ENCODE peak calls at places on chromosomes 2 and 18, in nine cellular contexts. I is neural crest cell; L is heart right ventricle; H is thoracic aorta; G is CD4-positive, alpha-beta T cell; M is MM.1S; F is GM12865; O is PC-3; U is adrenal gland. R is an unnamed sample.

GRCh38 chr2:23497063-23497462 is 112.1 kb downstream of the KLHL29 start:
- DNase-seq in I (no peak), M (no peak), L (no peak), U (no peak), O (peak; percentile 20), G (no peak), H (peak; percentile 39), F (no peak), R (no peak)

GRCh38 chr2:888211-888801 is 62.3 kb upstream of the SNTG2 start:
- DNase-seq in L (no peak), M (no peak), I (no peak), U (peak; percentile 69), H (no peak), O (peak; percentile 16), G (no peak), F (no peak), R (no peak)

GRCh38 chr18:14767474-14767873 is 19.5 kb downstream of the ANKRD30B start:
- DNase-seq in L (no peak), I (no peak), M (no peak), O (peak; percentile 40), U (no peak), G (no peak), F (no peak), H (no peak), R (no peak)

GRCh38 chr2:164868563-164869419 is 27.2 kb upstream of the COBLL1 start:
- DNase-seq in L (no peak), O (peak; percentile 25), I (no peak), U (no peak), M (peak; percentile 53), G (no peak), H (no peak), F (no peak), R (peak; percentile 62)

GRCh38 chr2:127621981-127622431 is 23.9 kb upstream of the GPR17 start:
- DNase-seq in F (no peak), I (no peak), U (no peak), L (no peak), O (no peak), G (no peak), M (no peak), H (no peak), R (no peak)

GRCh38 chr18:56479836-56480235 is 158.6 kb downstream of the TXNL1 start:
- DNase-seq in L (no peak), H (no peak), O (no peak), I (no peak), F (no peak), U (no peak), M (no peak), G (no peak), R (no peak)

GRCh38 chr2:106536490-106536889 is 49.3 kb downstream of the CD8B2 start:
- DNase-seq in G (no peak), H (no peak), F (no peak), U (no peak), M (peak; percentile 44), O (no peak), L (no peak), I (no peak), R (no peak)

GRCh38 chr2:24258718-24259117 is 83.9 kb downstream of the FAM228A start:
- DNase-seq in G (no peak), I (no peak), L (no peak), O (no peak), H (no peak), M (no peak), U (no peak), F (no peak), R (no peak)

GRCh38 chr2:123080331-123080730 is 944.8 kb upstream of the CNTNAP5 start:
- DNase-seq in F (no peak), G (no peak), I (no peak), U (no peak), O (peak; percentile 78), H (no peak), M (peak; percentile 53), L (no peak), R (no peak)

GRCh38 chr18:4888251-4888650 is 308.8 kb downstream of the AKAIN1 start:
- DNase-seq in I (no peak), M (no peak), G (no peak), L (no peak), H (no peak), F (no peak), U (no peak), O (no peak), R (no peak)

GRCh38 chr2:175004980-175005832 is at the start of gene CHN1:
- DNase-seq in F (peak; percentile 69), H (peak; percentile 38), I (peak; percentile 88), M (peak; percentile 76), O (peak; percentile 61), L (peak; percentile 84), U (peak; percentile 83), G (peak; percentile 57), R (peak; percentile 65)

GRCh38 chr2:234172066-234172465 is 121.6 kb downstream of the SPP2 start:
- DNase-seq in F (no peak), G (no peak), M (no peak), H (no peak), U (no peak), I (no peak), O (no peak), L (no peak), R (no peak)

DNA sequence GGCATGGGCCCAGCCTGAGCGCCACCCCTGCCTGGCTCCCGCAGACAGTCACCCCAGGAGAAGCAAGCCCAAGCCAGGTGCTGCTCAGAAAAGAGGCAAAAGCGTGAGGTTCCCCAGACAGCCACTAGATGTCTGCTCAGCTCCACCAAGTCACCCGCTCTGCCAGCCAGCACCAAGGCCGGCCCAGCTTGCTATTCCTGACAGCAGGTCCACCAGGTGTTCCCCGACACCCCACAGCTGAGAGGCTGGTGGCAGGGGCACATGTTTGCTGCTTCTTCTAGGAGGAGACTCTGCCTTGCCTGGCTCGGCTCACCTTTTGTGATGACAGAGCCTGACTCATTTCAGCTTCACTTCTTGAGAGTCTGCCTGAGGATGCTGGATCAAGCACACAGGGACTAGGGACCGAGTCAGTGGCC is 206.7 kb downstream of the MGAT5 start:
- DNase-seq in O (peak; percentile 75), H (no peak), G (peak; percentile 9), U (peak; percentile 82), M (peak; percentile 29), L (peak; percentile 35), I (peak; percentile 36), F (peak; percentile 75), R (peak; percentile 50)
- TF ChIP-seq CTCF in O (peak; percentile 83), H (peak; percentile 17), G (peak; percentile 20), U (peak; percentile 86), M (peak; percentile 41), L (peak; percentile 69), I (peak; percentile 76), F (peak; percentile 79), R (peak; percentile 78)

GRCh38 chr2:205041472-205042130 is 496.3 kb downstream of the PARD3B start:
- DNase-seq in H (no peak), I (no peak), L (no peak), U (no peak), F (no peak), M (no peak), G (no peak), O (no peak), R (no peak)

GRCh38 chr2:205052781-205053180 is 507.5 kb downstream of the PARD3B start:
- DNase-seq in I (no peak), F (no peak), L (no peak), M (no peak), H (no peak), O (no peak), U (no peak), G (no peak), R (no peak)

GRCh38 chr2:205043285-205043684 is 498.0 kb downstream of the PARD3B start:
- DNase-seq in U (no peak), L (no peak), I (no peak), O (no peak), F (no peak), H (no peak), M (no peak), G (no peak), R (no peak)

GRCh38 chr2:205051417-205051816 is 506.1 kb downstream of the PARD3B start:
- DNase-seq in O (peak; percentile 12), H (no peak), U (no peak), I (no peak), L (no peak), G (no peak), F (no peak), M (no peak), R (no peak)

GRCh38 chr2:205047273-205047839 is 502.1 kb downstream of the PARD3B start:
- DNase-seq in M (no peak), O (no peak), G (no peak), H (no peak), F (no peak), U (no peak), I (peak; percentile 6), L (no peak), R (no peak)
- TF ChIP-seq CTCF in M (no peak), O (peak; percentile 18), G (no peak), H (no peak), F (no peak), U (no peak), I (no peak), L (no peak), R (no peak)

DNA sequence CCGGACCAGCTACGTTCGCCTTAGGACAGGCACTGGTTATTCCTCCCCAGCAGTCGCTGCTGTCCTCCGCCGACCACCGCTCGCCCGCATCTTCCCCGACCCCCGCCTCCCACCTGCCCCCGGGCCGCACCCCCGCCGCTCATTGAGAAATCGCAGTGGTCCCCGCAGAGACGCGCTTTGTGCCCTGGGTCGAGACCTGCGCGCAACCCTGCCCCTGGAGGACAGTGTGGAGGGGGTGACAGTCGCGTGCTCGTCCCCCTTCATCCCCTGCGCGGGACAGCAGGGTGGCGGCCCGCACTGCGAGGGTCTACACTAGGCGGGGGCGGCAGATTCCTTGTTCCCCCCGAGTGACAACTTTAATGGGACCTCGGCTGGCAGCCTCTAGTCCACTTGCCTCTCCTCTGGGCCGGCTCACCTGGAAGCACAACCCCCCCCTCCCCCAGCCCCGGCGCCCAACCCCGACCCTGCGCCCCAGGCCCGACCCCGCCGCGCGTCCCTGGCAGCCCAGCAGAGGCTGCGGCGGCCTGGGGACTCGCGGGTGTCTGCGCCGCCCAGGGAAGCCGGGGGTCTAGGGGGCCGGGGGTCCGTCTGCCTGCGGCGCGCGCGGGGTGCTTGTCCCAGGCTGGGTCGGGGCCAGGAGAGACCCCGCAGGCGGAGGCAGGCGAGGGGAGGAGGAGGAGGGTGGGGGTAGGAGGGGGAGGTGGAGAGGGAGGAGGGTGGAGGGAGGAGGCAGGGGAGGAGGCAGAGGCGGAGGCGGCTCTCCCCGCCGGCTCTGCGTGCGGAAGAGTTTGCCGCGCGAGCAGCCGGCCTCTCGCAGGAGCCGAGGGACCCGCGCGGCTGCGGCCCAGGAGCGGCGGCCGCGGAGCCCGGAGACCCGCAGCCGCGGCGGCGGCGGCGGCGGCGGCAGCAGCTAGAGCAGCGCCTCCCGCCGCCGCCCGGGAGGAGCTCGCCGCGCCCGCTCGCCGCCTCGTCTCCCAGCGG is at the start of gene NPAS2:
- DNase-seq in O (peak; percentile 63), L (peak; percentile 33), I (peak; percentile 13), U (peak; percentile 47), F (no peak), G (peak; percentile 17), M (no peak), H (no peak), R (no peak)
- TF ChIP-seq CTCF in O (no peak), L (no peak), I (no peak), U (no peak), F (no peak), G (no peak), M (no peak), H (no peak), R (no peak)

DNA sequence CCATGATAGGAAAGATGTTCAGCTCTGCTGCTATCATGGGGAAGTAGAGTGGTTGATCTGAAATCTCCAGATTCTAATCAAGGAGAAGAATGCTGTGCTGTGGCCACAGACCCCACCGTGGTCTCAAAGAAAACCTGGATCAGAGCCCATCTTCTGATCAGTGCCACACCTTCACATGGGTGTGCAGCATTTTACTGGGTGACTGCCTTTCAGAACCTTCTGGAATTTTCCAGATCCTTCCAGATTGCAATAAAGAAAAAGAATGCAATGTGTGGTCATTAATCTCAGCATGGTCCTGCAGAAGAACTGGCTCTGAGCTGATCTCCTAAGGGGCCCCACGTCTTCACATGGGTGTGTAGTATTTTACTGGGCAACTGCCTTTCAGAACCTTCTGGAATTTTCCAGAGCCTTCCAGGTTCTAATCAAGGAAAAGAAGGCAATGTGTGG is 17.1 kb downstream of the MBP start:
- DNase-seq in O (no peak), G (no peak), I (no peak), U (no peak), M (no peak), F (no peak), L (no peak), H (no peak), R (no peak)
- TF ChIP-seq CTCF in O (no peak), G (no peak), I (no peak), U (no peak), M (no peak), F (no peak), L (no peak), H (no peak), R (no peak)